ENCODE peak calls at places on chromosome 4, in ten cellular contexts. F is AG04450, D is K562, O is upper lobe of left lung, Q is prostate gland, C is tibial nerve, W is H1, P is SJSA1, H is Karpas-422, N is GM23338. K is an unnamed sample.
A peak's percentile ranks its signal among the peaks of the same experiment; 100 is the strongest.

GRCh38 chr4:146916479-146917076 is 29.1 kb downstream of the TTC29 start:
- DNase-seq in C (no peak), N (peak; percentile 62), Q (no peak), P (peak; percentile 12), H (peak; percentile 81), D (peak; percentile 42), W (no peak), O (no peak), F (peak; percentile 11), K (no peak)

GRCh38 chr4:114263233-114263632 is 283.8 kb upstream of the ARSJ start:
- DNase-seq in C (no peak), D (no peak), W (no peak), H (no peak), P (peak; percentile 28), Q (no peak), N (peak; percentile 6), O (no peak), F (no peak), K (no peak)

GRCh38 chr4:172514011-172514410 is 654.6 kb upstream of the GALNT7 start:
- DNase-seq in H (no peak), O (no peak), N (peak; percentile 3), Q (no peak), F (no peak), D (no peak), W (no peak), P (no peak), C (no peak), K (no peak)

GRCh38 chr4:10087152-10087791 is 29.3 kb downstream of the WDR1 start:
- DNase-seq in C (no peak), P (no peak), W (no peak), H (no peak), Q (no peak), O (no peak), F (no peak), D (no peak), N (no peak), K (no peak)

GRCh38 chr4:163681208-163681821 is 186.8 kb downstream of the TMA16 start:
- DNase-seq in O (no peak), F (no peak), Q (no peak), P (peak; percentile 25), W (no peak), N (peak; percentile 87), C (no peak), H (peak; percentile 95), D (peak; percentile 46), K (no peak)

GRCh38 chr4:153265311-153266047 is 61.2 kb downstream of the TRIM2 start:
- DNase-seq in C (no peak), D (no peak), H (no peak), F (no peak), Q (no peak), W (peak; percentile 31), P (no peak), O (no peak), N (no peak), K (no peak)

GRCh38 chr4:59598233-59598618 is 1601.9 kb upstream of the ADGRL3 start:
- DNase-seq in O (no peak), F (no peak), Q (no peak), W (no peak), D (no peak), P (no peak), H (no peak), N (no peak), C (no peak), K (no peak)

GRCh38 chr4:138305055-138305454 is 62.9 kb upstream of the SLC7A11 start:
- DNase-seq in W (no peak), C (no peak), F (no peak), P (no peak), N (no peak), H (no peak), Q (no peak), O (no peak), D (no peak), K (no peak)

GRCh38 chr4:153346563-153346962 is 2.1 kb downstream of the MND1 start:
- DNase-seq in C (no peak), D (peak; percentile 33), N (peak; percentile 60), W (no peak), O (no peak), P (no peak), Q (no peak), F (no peak), H (peak; percentile 61), K (no peak)

GRCh38 chr4:77418333-77418732 is 187.3 kb upstream of the CXCL13 start:
- DNase-seq in N (peak; percentile 49), H (peak; percentile 58), P (no peak), O (no peak), D (no peak), Q (no peak), F (no peak), W (no peak), C (no peak), K (no peak)

GRCh38 chr4:964346-965025 is 8.9 kb downstream of the DGKQ start:
- DNase-seq in H (no peak), O (peak; percentile 78), F (no peak), N (no peak), W (no peak), P (no peak), C (no peak), D (no peak), Q (no peak), K (no peak)

GRCh38 chr4:2812985-2813384 is 20.1 kb downstream of the SH3BP2 start:
- DNase-seq in O (peak; percentile 74), D (no peak), N (no peak), Q (no peak), P (no peak), F (no peak), C (no peak), H (no peak), W (no peak), K (no peak)

GRCh38 chr4:185235480-185236154 is 26.2 kb downstream of the SNX25 start:
- DNase-seq in N (peak; percentile 19), P (peak; percentile 33), Q (no peak), W (no peak), C (no peak), D (peak; percentile 80), O (no peak), F (no peak), H (no peak), K (no peak)

GRCh38 chr4:76689079-76689817 is 208.7 kb downstream of the SOWAHB start:
- DNase-seq in W (peak; percentile 78), P (peak; percentile 41), F (no peak), N (peak; percentile 89), O (peak; percentile 91), C (no peak), H (no peak), D (no peak), Q (peak; percentile 60), K (no peak)

GRCh38 chr4:117324851-117325491 is 239.6 kb upstream of the TRAM1L1 start:
- DNase-seq in H (no peak), P (peak; percentile 93), F (peak; percentile 74), C (no peak), N (no peak), W (no peak), D (no peak), Q (no peak), O (no peak), K (peak; percentile 86)

GRCh38 chr4:74005528-74005927 is 7.1 kb upstream of the CXCL5 start:
- DNase-seq in Q (no peak), F (no peak), O (no peak), D (no peak), N (no peak), H (no peak), P (no peak), W (no peak), C (no peak), K (peak; percentile 56)

GRCh38 chr4:74000301-74000700 is 1.8 kb upstream of the CXCL5 start:
- DNase-seq in W (no peak), F (no peak), O (no peak), N (no peak), P (no peak), D (no peak), C (no peak), H (no peak), Q (no peak), K (no peak)

GRCh38 chr4:74006009-74006476 is 7.6 kb upstream of the CXCL5 start:
- DNase-seq in D (no peak), Q (no peak), C (no peak), P (no peak), W (no peak), O (no peak), H (no peak), N (no peak), F (no peak), K (no peak)

GRCh38 chr4:74009307-74009706 is 10.8 kb upstream of the CXCL5 start:
- DNase-seq in O (no peak), C (no peak), F (no peak), Q (no peak), N (no peak), W (no peak), D (no peak), H (no peak), P (no peak), K (no peak)

GRCh38 chr4:74004668-74005067 is 6.2 kb upstream of the CXCL5 start:
- DNase-seq in W (no peak), H (no peak), P (no peak), Q (no peak), O (no peak), N (no peak), D (no peak), C (no peak), F (no peak), K (no peak)
- H3K27ac ChIP-seq in W (no peak overlapping the region), H (no peak overlapping the region), P (no peak overlapping the region), Q (no peak overlapping the region), O (no peak overlapping the region), N (peak overlapping the region; percentile 3), D (no peak overlapping the region), C (no peak overlapping the region), F (no peak overlapping the region), K (peak overlapping the region; percentile 94)

GRCh38 chr4:182250446-182250845 is 7.2 kb downstream of the TENM3 start:
- DNase-seq in O (no peak), W (no peak), F (no peak), H (no peak), N (no peak), Q (no peak), P (no peak), D (no peak), C (no peak), K (no peak)
- H3K27ac ChIP-seq in O (no peak overlapping the region), W (no peak overlapping the region), F (no peak overlapping the region), H (no peak overlapping the region), N (no peak overlapping the region), Q (no peak overlapping the region), P (no peak overlapping the region), D (no peak overlapping the region), C (no peak overlapping the region), K (peak overlapping the region; percentile 43)

DNA sequence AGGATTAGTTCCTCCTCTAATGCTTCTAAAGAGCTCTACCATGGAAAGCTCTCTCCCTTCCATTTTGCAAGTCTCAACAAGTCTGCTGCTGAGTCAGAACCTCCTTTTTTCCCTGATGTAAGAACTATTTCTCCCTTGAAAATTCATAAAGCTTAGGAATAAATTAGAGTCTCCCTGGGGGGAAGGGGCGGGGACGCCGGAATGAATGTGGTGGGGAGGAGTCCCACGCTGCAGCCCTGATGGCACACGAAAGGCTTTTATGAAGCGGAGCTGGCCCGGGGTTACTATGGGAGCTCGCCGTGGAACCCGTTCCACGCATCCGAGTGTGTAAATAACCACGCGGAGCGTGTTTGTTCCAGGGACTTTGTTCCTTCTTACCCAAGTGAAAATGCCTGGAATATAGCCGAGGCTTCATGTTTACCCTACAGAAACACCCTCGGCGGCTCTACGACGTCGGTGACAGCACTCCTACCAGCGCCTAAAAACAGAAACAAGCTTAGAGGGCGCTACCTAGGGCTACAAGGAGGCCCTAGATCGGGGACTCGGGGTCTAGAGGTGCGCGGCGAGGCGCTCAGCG is 945 bp upstream of the CPEB2 start:
- DNase-seq in W (peak; percentile 56), O (no peak), F (peak; percentile 63), D (peak; percentile 63), P (peak; percentile 45), N (peak; percentile 69), H (peak; percentile 55), Q (peak; percentile 65), C (peak; percentile 66), K (peak; percentile 71)
- H3K27ac ChIP-seq in W (no peak overlapping the region), O (peak overlapping the region; percentile 99), F (peak overlapping the region; percentile 92), D (peak overlapping the region; percentile 98), P (peak overlapping the region; percentile 94), N (no peak overlapping the region), H (peak overlapping the region; percentile 90), Q (peak overlapping the region; percentile 99), C (peak overlapping the region; percentile 100), K (peak overlapping the region; percentile 98)

GRCh38 chr4:36349904-36350554 is 68.6 kb downstream of the DTHD1 start:
- DNase-seq in N (no peak), P (no peak), Q (no peak), C (no peak), D (no peak), H (no peak), F (no peak), W (no peak), O (no peak), K (no peak)
- H3K27ac ChIP-seq in N (no peak overlapping the region), P (no peak overlapping the region), Q (no peak overlapping the region), C (no peak overlapping the region), D (no peak overlapping the region), H (no peak overlapping the region), F (no peak overlapping the region), W (no peak overlapping the region), O (peak overlapping the region; percentile 62), K (no peak overlapping the region)